ENCODE peak calls at places on chromosome 15, in eight cellular contexts. One of them, this sample, is unnamed.

GRCh38 chr15:46892621-46893160 is 824.6 kb upstream of the SEMA6D start:
- DNase-seq in tibial nerve: no peak
- DNase-seq in cardiac muscle cell: no peak
- DNase-seq in dorsolateral prefrontal cortex: no peak
- DNase-seq in CD8-positive, alpha-beta T cell: no peak
- DNase-seq in thoracic aorta: no peak
- DNase-seq in astrocyte: no peak
- DNase-seq in left ventricle myocardium inferior: no peak
- DNase-seq in this sample: no peak

GRCh38 chr15:49718846-49719245 is 98.0 kb downstream of the DTWD1 start:
- DNase-seq in CD8-positive, alpha-beta T cell: no peak
- DNase-seq in tibial nerve: no peak
- DNase-seq in dorsolateral prefrontal cortex: no peak
- DNase-seq in left ventricle myocardium inferior: no peak
- DNase-seq in thoracic aorta: no peak
- DNase-seq in astrocyte: no peak
- DNase-seq in cardiac muscle cell: no peak
- DNase-seq in this sample: no peak

GRCh38 chr15:86849563-86849962 is 769.9 kb downstream of the AGBL1 start:
- DNase-seq in cardiac muscle cell: no peak
- DNase-seq in thoracic aorta: no peak
- DNase-seq in astrocyte: no peak
- DNase-seq in tibial nerve: no peak
- DNase-seq in dorsolateral prefrontal cortex: no peak
- DNase-seq in CD8-positive, alpha-beta T cell: no peak
- DNase-seq in left ventricle myocardium inferior: peak
- DNase-seq in this sample: no peak

GRCh38 chr15:81311834-81312459 is 12.0 kb downstream of the STARD5 start:
- DNase-seq in cardiac muscle cell: no peak
- DNase-seq in CD8-positive, alpha-beta T cell: no peak
- DNase-seq in left ventricle myocardium inferior: no peak
- DNase-seq in astrocyte: peak
- DNase-seq in tibial nerve: no peak
- DNase-seq in dorsolateral prefrontal cortex: no peak
- DNase-seq in thoracic aorta: no peak
- DNase-seq in this sample: no peak

GRCh38 chr15:98698792-98699191 is 50.5 kb downstream of the IGF1R start:
- DNase-seq in tibial nerve: no peak
- DNase-seq in astrocyte: no peak
- DNase-seq in cardiac muscle cell: no peak
- DNase-seq in dorsolateral prefrontal cortex: no peak
- DNase-seq in left ventricle myocardium inferior: no peak
- DNase-seq in CD8-positive, alpha-beta T cell: no peak
- DNase-seq in thoracic aorta: no peak
- DNase-seq in this sample: no peak

GRCh38 chr15:27805261-27806220 is 293.6 kb downstream of the OCA2 start:
- DNase-seq in cardiac muscle cell: no peak
- DNase-seq in thoracic aorta: no peak
- DNase-seq in tibial nerve: no peak
- DNase-seq in dorsolateral prefrontal cortex: no peak
- DNase-seq in CD8-positive, alpha-beta T cell: no peak
- DNase-seq in astrocyte: no peak
- DNase-seq in left ventricle myocardium inferior: no peak
- DNase-seq in this sample: no peak

GRCh38 chr15:58980351-58980939 is 7.0 kb upstream of the RNF111 start:
- DNase-seq in tibial nerve: no peak
- DNase-seq in astrocyte: peak
- DNase-seq in thoracic aorta: no peak
- DNase-seq in left ventricle myocardium inferior: no peak
- DNase-seq in CD8-positive, alpha-beta T cell: no peak
- DNase-seq in cardiac muscle cell: peak
- DNase-seq in dorsolateral prefrontal cortex: no peak
- DNase-seq in this sample: no peak

GRCh38 chr15:41827290-41827879 is 507 bp upstream of the JMJD7 start:
- DNase-seq in dorsolateral prefrontal cortex: no peak
- DNase-seq in cardiac muscle cell: no peak
- DNase-seq in astrocyte: no peak
- DNase-seq in thoracic aorta: no peak
- DNase-seq in tibial nerve: no peak
- DNase-seq in CD8-positive, alpha-beta T cell: no peak
- DNase-seq in left ventricle myocardium inferior: peak
- DNase-seq in this sample: peak

GRCh38 chr15:92393994-92394326 is 279 bp downstream of the ST8SIA2 start:
- DNase-seq in tibial nerve: no peak
- DNase-seq in CD8-positive, alpha-beta T cell: no peak
- DNase-seq in astrocyte: no peak
- DNase-seq in thoracic aorta: no peak
- DNase-seq in dorsolateral prefrontal cortex: no peak
- DNase-seq in left ventricle myocardium inferior: no peak
- DNase-seq in cardiac muscle cell: peak
- DNase-seq in this sample: no peak

GRCh38 chr15:69497634-69498033 is 45.0 kb downstream of the RPLP1 start:
- DNase-seq in astrocyte: no peak
- DNase-seq in cardiac muscle cell: no peak
- DNase-seq in tibial nerve: no peak
- DNase-seq in dorsolateral prefrontal cortex: no peak
- DNase-seq in thoracic aorta: no peak
- DNase-seq in left ventricle myocardium inferior: no peak
- DNase-seq in CD8-positive, alpha-beta T cell: no peak
- DNase-seq in this sample: no peak

GRCh38 chr15:83775738-83776137 is 121.8 kb downstream of the ADAMTSL3 start:
- DNase-seq in dorsolateral prefrontal cortex: no peak
- DNase-seq in cardiac muscle cell: peak
- DNase-seq in astrocyte: no peak
- DNase-seq in CD8-positive, alpha-beta T cell: no peak
- DNase-seq in thoracic aorta: no peak
- DNase-seq in tibial nerve: no peak
- DNase-seq in left ventricle myocardium inferior: no peak
- DNase-seq in this sample: no peak

GRCh38 chr15:67146214-67146613 is 80.8 kb downstream of the SMAD3 start:
- DNase-seq in cardiac muscle cell: peak
- DNase-seq in dorsolateral prefrontal cortex: no peak
- DNase-seq in tibial nerve: no peak
- DNase-seq in left ventricle myocardium inferior: peak
- DNase-seq in CD8-positive, alpha-beta T cell: no peak
- DNase-seq in thoracic aorta: no peak
- DNase-seq in astrocyte: peak
- DNase-seq in this sample: no peak

GRCh38 chr15:67897646-67898045 is 57.8 kb upstream of the RNU6-1 start:
- DNase-seq in thoracic aorta: no peak
- DNase-seq in dorsolateral prefrontal cortex: no peak
- DNase-seq in astrocyte: no peak
- DNase-seq in cardiac muscle cell: peak
- DNase-seq in CD8-positive, alpha-beta T cell: no peak
- DNase-seq in tibial nerve: no peak
- DNase-seq in left ventricle myocardium inferior: no peak
- DNase-seq in this sample: no peak

GRCh38 chr15:65303687-65304392 is 637 bp upstream of the RNU5B-1 start:
- DNase-seq in cardiac muscle cell: peak
- DNase-seq in dorsolateral prefrontal cortex: peak
- DNase-seq in left ventricle myocardium inferior: peak
- DNase-seq in thoracic aorta: no peak
- DNase-seq in tibial nerve: peak
- DNase-seq in astrocyte: peak
- DNase-seq in CD8-positive, alpha-beta T cell: peak
- DNase-seq in this sample: no peak

GRCh38 chr15:38562278-38562677 is 2.3 kb downstream of the RASGRP1 start:
- DNase-seq in astrocyte: no peak
- DNase-seq in CD8-positive, alpha-beta T cell: no peak
- DNase-seq in dorsolateral prefrontal cortex: no peak
- DNase-seq in cardiac muscle cell: no peak
- DNase-seq in left ventricle myocardium inferior: no peak
- DNase-seq in tibial nerve: no peak
- DNase-seq in thoracic aorta: no peak
- DNase-seq in this sample: no peak

GRCh38 chr15:56537881-56538280 is 72.9 kb upstream of the MNS1 start:
- DNase-seq in tibial nerve: no peak
- DNase-seq in thoracic aorta: no peak
- DNase-seq in CD8-positive, alpha-beta T cell: peak
- DNase-seq in cardiac muscle cell: peak
- DNase-seq in dorsolateral prefrontal cortex: no peak
- DNase-seq in astrocyte: peak
- DNase-seq in left ventricle myocardium inferior: no peak
- DNase-seq in this sample: peak

GRCh38 chr15:65421360-65422215 is 1.2 kb downstream of the IGDCC4 start:
- DNase-seq in thoracic aorta: no peak
- DNase-seq in tibial nerve: no peak
- DNase-seq in left ventricle myocardium inferior: peak
- DNase-seq in dorsolateral prefrontal cortex: peak
- DNase-seq in astrocyte: peak
- DNase-seq in cardiac muscle cell: peak
- DNase-seq in CD8-positive, alpha-beta T cell: no peak
- DNase-seq in this sample: peak

GRCh38 chr15:39165026-39165706 is 415.7 kb upstream of the THBS1 start:
- DNase-seq in dorsolateral prefrontal cortex: no peak
- DNase-seq in left ventricle myocardium inferior: no peak
- DNase-seq in CD8-positive, alpha-beta T cell: no peak
- DNase-seq in cardiac muscle cell: peak
- DNase-seq in astrocyte: peak
- DNase-seq in thoracic aorta: no peak
- DNase-seq in tibial nerve: no peak
- DNase-seq in this sample: no peak

GRCh38 chr15:66405605-66406004 is 18.9 kb downstream of the MAP2K1 start:
- DNase-seq in CD8-positive, alpha-beta T cell: no peak
- DNase-seq in left ventricle myocardium inferior: no peak
- DNase-seq in tibial nerve: no peak
- DNase-seq in cardiac muscle cell: peak
- DNase-seq in thoracic aorta: no peak
- DNase-seq in astrocyte: peak
- DNase-seq in dorsolateral prefrontal cortex: no peak
- DNase-seq in this sample: no peak

GRCh38 chr15:20409247-20409646 is 132.4 kb downstream of the GOLGA6L6 start:
- DNase-seq in astrocyte: no peak
- DNase-seq in thoracic aorta: no peak
- DNase-seq in dorsolateral prefrontal cortex: no peak
- DNase-seq in left ventricle myocardium inferior: no peak
- DNase-seq in cardiac muscle cell: no peak
- DNase-seq in CD8-positive, alpha-beta T cell: no peak
- DNase-seq in tibial nerve: no peak
- DNase-seq in this sample: no peak

GRCh38 chr15:101501703-101502373 is 12.3 kb upstream of the PCSK6 start:
- DNase-seq in cardiac muscle cell: peak
- DNase-seq in thoracic aorta: no peak
- DNase-seq in dorsolateral prefrontal cortex: no peak
- DNase-seq in left ventricle myocardium inferior: no peak
- DNase-seq in CD8-positive, alpha-beta T cell: peak
- DNase-seq in tibial nerve: no peak
- DNase-seq in astrocyte: no peak
- DNase-seq in this sample: no peak

GRCh38 chr15:41022487-41023090 is 69.3 kb downstream of the CHAC1 start:
- DNase-seq in tibial nerve: peak
- DNase-seq in CD8-positive, alpha-beta T cell: peak
- DNase-seq in dorsolateral prefrontal cortex: peak
- DNase-seq in left ventricle myocardium inferior: no peak
- DNase-seq in cardiac muscle cell: peak
- DNase-seq in thoracic aorta: no peak
- DNase-seq in astrocyte: peak
- DNase-seq in this sample: no peak

GRCh38 chr15:35410775-35411174 is 135.2 kb downstream of the DPH6 start:
- DNase-seq in cardiac muscle cell: no peak
- DNase-seq in thoracic aorta: no peak
- DNase-seq in tibial nerve: no peak
- DNase-seq in CD8-positive, alpha-beta T cell: no peak
- DNase-seq in dorsolateral prefrontal cortex: no peak
- DNase-seq in astrocyte: no peak
- DNase-seq in left ventricle myocardium inferior: no peak
- DNase-seq in this sample: no peak

GRCh38 chr15:34039506-34040123 is 611 bp upstream of the AVEN start:
- DNase-seq in left ventricle myocardium inferior: no peak
- DNase-seq in thoracic aorta: no peak
- DNase-seq in tibial nerve: no peak
- DNase-seq in dorsolateral prefrontal cortex: no peak
- DNase-seq in astrocyte: no peak
- DNase-seq in CD8-positive, alpha-beta T cell: no peak
- DNase-seq in cardiac muscle cell: peak
- DNase-seq in this sample: no peak

GRCh38 chr15:100373037-100373896 is 31.5 kb upstream of the ADAMTS17 start:
- DNase-seq in dorsolateral prefrontal cortex: no peak
- DNase-seq in cardiac muscle cell: no peak
- DNase-seq in tibial nerve: no peak
- DNase-seq in astrocyte: no peak
- DNase-seq in CD8-positive, alpha-beta T cell: no peak
- DNase-seq in thoracic aorta: no peak
- DNase-seq in left ventricle myocardium inferior: no peak
- DNase-seq in this sample: peak
- H3K4me3 ChIP-seq in dorsolateral prefrontal cortex: no peak
- H3K4me3 ChIP-seq in cardiac muscle cell: no peak
- H3K4me3 ChIP-seq in tibial nerve: no peak
- H3K4me3 ChIP-seq in astrocyte: no peak
- H3K4me3 ChIP-seq in CD8-positive, alpha-beta T cell: peak
- H3K4me3 ChIP-seq in thoracic aorta: peak
- H3K4me3 ChIP-seq in left ventricle myocardium inferior: peak
- H3K4me3 ChIP-seq in this sample: peak

GRCh38 chr15:45050587-45050986 is 27.6 kb downstream of the SORD start:
- DNase-seq in astrocyte: no peak
- DNase-seq in left ventricle myocardium inferior: no peak
- DNase-seq in cardiac muscle cell: no peak
- DNase-seq in CD8-positive, alpha-beta T cell: no peak
- DNase-seq in thoracic aorta: no peak
- DNase-seq in tibial nerve: no peak
- DNase-seq in dorsolateral prefrontal cortex: no peak
- DNase-seq in this sample: no peak

GRCh38 chr15:45048784-45049631 is 26.0 kb downstream of the SORD start:
- DNase-seq in CD8-positive, alpha-beta T cell: no peak
- DNase-seq in dorsolateral prefrontal cortex: no peak
- DNase-seq in cardiac muscle cell: peak
- DNase-seq in thoracic aorta: no peak
- DNase-seq in left ventricle myocardium inferior: no peak
- DNase-seq in tibial nerve: no peak
- DNase-seq in astrocyte: peak
- DNase-seq in this sample: peak
- H3K27ac ChIP-seq in CD8-positive, alpha-beta T cell: no peak
- H3K27ac ChIP-seq in dorsolateral prefrontal cortex: no peak
- H3K27ac ChIP-seq in cardiac muscle cell: peak
- H3K27ac ChIP-seq in thoracic aorta: peak
- H3K27ac ChIP-seq in left ventricle myocardium inferior: peak
- H3K27ac ChIP-seq in tibial nerve: no peak
- H3K27ac ChIP-seq in astrocyte: peak
- H3K27ac ChIP-seq in this sample: no peak

GRCh38 chr15:96487245-96487644 is 156.7 kb downstream of the NR2F2 start:
- DNase-seq in astrocyte: no peak
- DNase-seq in dorsolateral prefrontal cortex: no peak
- DNase-seq in left ventricle myocardium inferior: no peak
- DNase-seq in cardiac muscle cell: no peak
- DNase-seq in tibial nerve: no peak
- DNase-seq in CD8-positive, alpha-beta T cell: no peak
- DNase-seq in thoracic aorta: no peak
- DNase-seq in this sample: no peak
- TF ChIP-seq CTCF in astrocyte: no peak
- TF ChIP-seq CTCF in dorsolateral prefrontal cortex: no peak
- TF ChIP-seq CTCF in left ventricle myocardium inferior: no peak
- TF ChIP-seq CTCF in cardiac muscle cell: no peak
- TF ChIP-seq CTCF in tibial nerve: no peak
- TF ChIP-seq CTCF in CD8-positive, alpha-beta T cell: no peak
- TF ChIP-seq CTCF in thoracic aorta: no peak
- TF ChIP-seq CTCF in this sample: no peak

GRCh38 chr15:96365781-96366525 is 35.5 kb downstream of the NR2F2 start:
- DNase-seq in tibial nerve: no peak
- DNase-seq in CD8-positive, alpha-beta T cell: no peak
- DNase-seq in cardiac muscle cell: no peak
- DNase-seq in thoracic aorta: no peak
- DNase-seq in dorsolateral prefrontal cortex: no peak
- DNase-seq in astrocyte: no peak
- DNase-seq in left ventricle myocardium inferior: no peak
- DNase-seq in this sample: peak
- H3K4me3 ChIP-seq in tibial nerve: no peak
- H3K4me3 ChIP-seq in CD8-positive, alpha-beta T cell: no peak
- H3K4me3 ChIP-seq in cardiac muscle cell: no peak
- H3K4me3 ChIP-seq in thoracic aorta: no peak
- H3K4me3 ChIP-seq in dorsolateral prefrontal cortex: no peak
- H3K4me3 ChIP-seq in astrocyte: no peak
- H3K4me3 ChIP-seq in left ventricle myocardium inferior: no peak
- H3K4me3 ChIP-seq in this sample: no peak